ENCODE peak calls at places on chromosomes 4 and X, in nine cellular contexts. S, Q, A, L, N, O, C, Z and E are unnamed samples.

GRCh38 chr4:158411180-158411721 is 110.4 kb upstream of the RXFP1 start:
- DNase-seq in S (no peak), Q (no peak), A (no peak), L (no peak), N (no peak), O (no peak), C (no peak), Z (peak; percentile 10), E (no peak)

GRCh38 chrX:42276982-42277690 is 353.8 kb upstream of the CASK start:
- DNase-seq in S (no peak), Q (no peak), A (no peak), L (no peak), N (no peak), O (no peak), C (no peak), Z (no peak), E (no peak)

GRCh38 chr4:159506801-159507517 is 404.1 kb downstream of the RAPGEF2 start:
- DNase-seq in S (no peak), Q (no peak), A (no peak), L (no peak), N (no peak), O (no peak), C (no peak), Z (no peak), E (no peak)

GRCh38 chr4:15765306-15765705 is 12.8 kb upstream of the CD38 start:
- DNase-seq in S (no peak), Q (no peak), A (peak; percentile 89), L (no peak), N (no peak), O (peak; percentile 17), C (no peak), Z (no peak), E (no peak)

GRCh38 chr4:4694812-4695211 is 153.0 kb upstream of the STX18 start:
- DNase-seq in S (no peak), Q (no peak), A (no peak), L (no peak), N (no peak), O (no peak), C (no peak), Z (no peak), E (no peak)

GRCh38 chr4:148843625-148844024 is 401.4 kb upstream of the NR3C2 start:
- DNase-seq in S (no peak), Q (no peak), A (no peak), L (no peak), N (no peak), O (no peak), C (no peak), Z (no peak), E (no peak)

GRCh38 chr4:128570380-128570779 is 239.1 kb upstream of the JADE1 start:
- DNase-seq in S (no peak), Q (no peak), A (no peak), L (no peak), N (no peak), O (no peak), C (no peak), Z (no peak), E (no peak)

GRCh38 chr4:113094802-113095201 is 45.3 kb downstream of the ANK2 start:
- DNase-seq in S (no peak), Q (no peak), A (peak; percentile 7), L (no peak), N (no peak), O (no peak), C (no peak), Z (peak; percentile 38), E (no peak)

GRCh38 chr4:123588631-123589223 is 192.1 kb downstream of the SPRY1 start:
- DNase-seq in S (no peak), Q (peak; percentile 4), A (no peak), L (no peak), N (no peak), O (no peak), C (no peak), Z (no peak), E (no peak)

GRCh38 chr4:79107014-79107413 is 167.8 kb upstream of the PAQR3 start:
- DNase-seq in S (no peak), Q (no peak), A (no peak), L (no peak), N (no peak), O (no peak), C (no peak), Z (no peak), E (no peak)